ENCODE peak calls at places on chromosomes 5 and 9, in five cellular contexts. T, Q, O, N and V are unnamed samples.

GRCh38 chr9:136467766-136468165 is 15.1 kb downstream of the SEC16A start:
- DNase-seq in T (no peak), Q (no peak), O (no peak), N (no peak), V (no peak)

GRCh38 chr9:133161542-133161950 is 2.2 kb downstream of the GBGT1 start:
- DNase-seq in Q (no peak), T (no peak), N (no peak), O (no peak), V (no peak)

GRCh38 chr9:89793124-89793495 is 188.3 kb downstream of the GADD45G start:
- DNase-seq in Q (no peak), N (no peak), T (no peak), O (no peak), V (no peak)

GRCh38 chr9:127418037-127418471 is 6.1 kb upstream of the ZNF79 start:
- DNase-seq in Q (peak), N (peak), T (peak), O (peak), V (no peak)

GRCh38 chr9:113471143-113471542 is 7.6 kb downstream of the RGS3 start:
- DNase-seq in T (no peak), O (no peak), N (no peak), Q (no peak), V (no peak)

GRCh38 chr9:12851331-12851730 is 76.5 kb downstream of the LURAP1L start:
- DNase-seq in Q (no peak), O (no peak), T (no peak), N (no peak), V (no peak)

GRCh38 chr5:154077692-154078091 is 38.9 kb downstream of the MFAP3 start:
- DNase-seq in T (no peak), O (no peak), N (no peak), Q (no peak), V (no peak)

GRCh38 chr9:128053560-128053959 is 13.6 kb downstream of the NAIF1 start:
- DNase-seq in O (no peak), Q (no peak), T (no peak), N (no peak), V (no peak)

GRCh38 chr5:37668524-37669047 is 171.3 kb downstream of the GDNF start:
- DNase-seq in O (no peak), T (no peak), Q (no peak), N (no peak), V (peak)

GRCh38 chr9:93207860-93208734 is 24.2 kb downstream of the WNK2 start:
- DNase-seq in T (no peak), O (no peak), N (no peak), Q (no peak), V (peak)

GRCh38 chr9:134538856-134539562 is 102.6 kb upstream of the COL5A1 start:
- DNase-seq in T (no peak), Q (no peak), N (no peak), O (no peak), V (no peak)

GRCh38 chr5:17482784-17483183 is 15.2 kb upstream of the TAF11L2 start:
- DNase-seq in T (no peak), N (no peak), O (no peak), Q (no peak), V (no peak)

GRCh38 chr5:115322729-115323128 is 26.3 kb upstream of the CCDC112 start:
- DNase-seq in Q (no peak), O (no peak), T (no peak), N (no peak), V (no peak)